ENCODE peak calls at places on chromosomes 13 and 19, in five cellular contexts. R, N, Y, L and W are unnamed samples.

GRCh38 chr19:41753936-41754529 is 1.3 kb upstream of the CEACAM6 start:
- DNase-seq in R (peak), N (peak), L (peak), Y (peak), W (no peak)

GRCh38 chr13:62747629-62748028 is 1332.0 kb upstream of the PCDH20 start:
- DNase-seq in Y (peak), L (no peak), N (no peak), R (no peak), W (no peak)

GRCh38 chr13:113566227-113566561 is 18.4 kb upstream of the TFDP1 start:
- DNase-seq in Y (no peak), N (no peak), L (no peak), R (no peak), W (peak)

GRCh38 chr19:48997972-48998371 is 4.3 kb downstream of the RUVBL2 start:
- DNase-seq in L (peak), Y (peak), N (peak), R (no peak), W (no peak)

GRCh38 chr13:41931337-41931736 is 29.6 kb downstream of the VWA8 start:
- DNase-seq in R (no peak), Y (peak), N (peak), L (no peak), W (no peak)

GRCh38 chr13:23741879-23742510 is 147.2 kb downstream of the MIPEP start:
- DNase-seq in R (no peak), Y (peak), N (no peak), L (peak), W (no peak)

GRCh38 chr13:73677041-73677589 is 457.1 kb downstream of the KLF12 start:
- DNase-seq in R (no peak), L (no peak), Y (peak), N (peak), W (no peak)

GRCh38 chr19:5624154-5624663 is 1.3 kb downstream of the SAFB start:
- DNase-seq in L (peak), N (peak), Y (peak), R (peak), W (no peak)

GRCh38 chr19:19821366-19822147 is at the start of gene ZNF506:
- DNase-seq in R (peak), Y (peak), L (peak), N (peak), W (peak)

GRCh38 chr19:18171605-18172327 is 1.8 kb upstream of the IFI30 start:
- DNase-seq in N (no peak), Y (no peak), R (peak), L (no peak), W (peak)

GRCh38 chr13:108957369-108958012 is 328.1 kb downstream of the MYO16 start:
- DNase-seq in R (no peak), Y (peak), L (no peak), N (peak), W (no peak)

GRCh38 chr19:13610042-13610691 is 103.9 kb upstream of the CACNA1A start:
- DNase-seq in N (no peak), Y (no peak), L (no peak), R (no peak), W (no peak)

GRCh38 chr19:12278713-12279112 is 16.0 kb downstream of the ZNF44 start:
- DNase-seq in Y (no peak), L (no peak), R (no peak), N (no peak), W (no peak)

GRCh38 chr13:110627761-110628476 is 12.6 kb downstream of the NAXD start:
- DNase-seq in L (no peak), N (no peak), R (no peak), Y (peak), W (no peak)

GRCh38 chr13:39815345-39816111 is 160.1 kb downstream of the COG6 start:
- DNase-seq in Y (peak), R (no peak), L (no peak), N (peak), W (no peak)

GRCh38 chr19:5059767-5060166 is 90.9 kb downstream of the KDM4B start:
- DNase-seq in R (no peak), L (no peak), Y (no peak), N (no peak), W (no peak)

GRCh38 chr19:18650048-18650435 is 13.2 kb downstream of the KLHL26 start:
- DNase-seq in R (no peak), Y (peak), L (no peak), N (peak), W (no peak)

GRCh38 chr13:106570354-106570822 is 2.5 kb upstream of the ARGLU1 start:
- DNase-seq in R (peak), Y (peak), N (no peak), L (peak), W (no peak)

GRCh38 chr19:1220452-1221037 is 15.0 kb downstream of the STK11 start:
- DNase-seq in N (no peak), R (no peak), L (no peak), Y (no peak), W (no peak)
- TF ChIP-seq CTCF in N (peak), R (no peak), L (no peak), Y (peak), W (no peak)

GRCh38 chr13:21176195-21176981 is at the start of the genes MRPL57 and SKA3:
- DNase-seq in N (peak), R (peak), Y (peak), L (peak), W (no peak)

GRCh38 chr13:21175656-21176194 is 627 bp downstream of the SKA3 start:
- DNase-seq in N (peak), Y (peak), R (no peak), L (no peak), W (no peak)

GRCh38 chr13:21171420-21171819 is 4.9 kb downstream of the SKA3 start:
- DNase-seq in Y (no peak), L (no peak), N (no peak), R (no peak), W (no peak)

GRCh38 chr13:21181671-21182070 is 5.2 kb downstream of the MRPL57 start:
- DNase-seq in R (no peak), N (no peak), L (no peak), Y (no peak), W (no peak)

GRCh38 chr13:21176982-21177284 is 475 bp downstream of the MRPL57 start:
- DNase-seq in R (no peak), Y (no peak), N (no peak), L (no peak), W (no peak)
- TF ChIP-seq CTCF in R (no peak), Y (no peak), N (no peak), L (no peak), W (no peak)

GRCh38 chr13:49586717-49587116 is 1.4 kb upstream of the RCBTB1 start:
- DNase-seq in R (no peak), Y (no peak), L (no peak), N (no peak), W (no peak)
- TF ChIP-seq CTCF in R (no peak), Y (no peak), L (no peak), N (no peak), W (no peak)

DNA sequence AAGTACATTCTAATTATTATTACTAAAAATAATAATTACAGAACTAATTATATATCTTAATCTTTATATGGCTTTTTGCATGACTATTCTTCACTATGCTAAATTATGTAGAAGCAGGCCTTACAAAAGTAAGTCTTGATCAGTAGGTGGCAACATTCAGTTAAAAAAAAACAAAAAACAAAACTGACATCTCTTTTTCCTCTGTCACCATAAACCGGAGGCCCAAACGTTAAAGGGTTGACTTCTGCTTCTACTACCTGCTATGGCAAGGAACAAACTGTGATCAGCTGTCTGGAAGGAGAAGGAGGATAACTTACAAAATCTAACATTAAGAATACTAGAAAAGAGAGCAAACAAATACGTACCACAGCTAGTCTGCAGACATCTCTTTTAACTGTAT is 1525.6 kb downstream of the SLITRK1 start:
- DNase-seq in R (no peak), N (peak), L (no peak), Y (peak), W (no peak)
- TF ChIP-seq CTCF in R (no peak), N (peak), L (no peak), Y (peak), W (no peak)

GRCh38 chr19:16542045-16542893 is at the start of gene CHERP:
- DNase-seq in L (peak), N (peak), Y (peak), R (peak), W (peak)
- TF ChIP-seq CTCF in L (no peak), N (no peak), Y (no peak), R (no peak), W (no peak)